ENCODE peak calls at places on chromosome 13, in nine cellular contexts. V, R, W, M, S, T, F, O and I are unnamed samples.
A peak's percentile ranks its signal among the peaks of the same experiment; 100 is the strongest.

GRCh38 chr13:105278797-105279425 is 1256.6 kb downstream of the EFNB2 start:
- DNase-seq in V (no peak), R (no peak), W (no peak), M (no peak), S (no peak), T (no peak), F (no peak), O (peak; percentile 27), I (no peak)

GRCh38 chr13:51772781-51773180 is 31.2 kb downstream of the DHRS12 start:
- DNase-seq in V (no peak), R (no peak), W (no peak), M (no peak), S (peak; percentile 83), T (no peak), F (no peak), O (no peak), I (no peak)

GRCh38 chr13:66992183-66992582 is 238.0 kb downstream of the PCDH9 start:
- DNase-seq in V (no peak), R (no peak), W (peak; percentile 73), M (peak; percentile 88), S (no peak), T (peak; percentile 73), F (no peak), O (no peak), I (peak; percentile 78)

GRCh38 chr13:62014299-62014698 is 598.6 kb upstream of the PCDH20 start:
- DNase-seq in V (no peak), R (no peak), W (peak; percentile 1), M (peak; percentile 57), S (no peak), T (peak; percentile 23), F (no peak), O (no peak), I (no peak)

GRCh38 chr13:95553614-95554385 is 1.3 kb downstream of the CLDN10 start:
- DNase-seq in V (no peak), R (no peak), W (no peak), M (peak; percentile 24), S (no peak), T (no peak), F (no peak), O (no peak), I (no peak)

GRCh38 chr13:105395041-105395440 is 1140.4 kb downstream of the EFNB2 start:
- DNase-seq in V (no peak), R (no peak), W (peak; percentile 9), M (no peak), S (no peak), T (no peak), F (no peak), O (no peak), I (no peak)

GRCh38 chr13:43019811-43020210 is 3.6 kb upstream of the DNAJC15 start:
- DNase-seq in V (no peak), R (no peak), W (no peak), M (no peak), S (no peak), T (no peak), F (no peak), O (no peak), I (no peak)

GRCh38 chr13:90793261-90793785 is 554.2 kb upstream of the MIR17HG start:
- DNase-seq in V (no peak), R (no peak), W (no peak), M (peak; percentile 9), S (no peak), T (no peak), F (no peak), O (no peak), I (no peak)

DNA sequence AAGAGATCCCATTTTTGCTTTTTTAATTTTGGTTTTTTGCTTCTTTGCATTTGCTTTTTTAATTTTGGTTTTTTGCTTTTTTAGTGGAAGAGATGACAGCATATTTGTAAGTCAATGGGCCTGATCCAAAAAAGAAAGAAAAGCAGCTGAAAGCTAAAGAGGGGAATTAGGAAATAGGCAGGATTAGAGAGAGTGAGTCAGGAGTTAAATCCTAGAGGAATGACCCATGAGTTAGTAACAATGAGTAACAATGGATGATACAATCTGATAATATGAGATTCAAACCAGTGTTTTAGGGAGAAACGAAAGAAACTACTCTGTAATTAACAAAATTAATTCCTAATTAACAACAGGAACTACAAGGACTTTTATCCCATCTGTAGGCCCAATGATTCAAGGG is 111.2 kb upstream of the SGCG start:
- DNase-seq in V (peak; percentile 36), R (no peak), W (peak; percentile 87), M (peak; percentile 84), S (no peak), T (peak; percentile 83), F (peak; percentile 33), O (no peak), I (peak; percentile 51)
- H3K4me3 ChIP-seq in V (no peak overlapping the region), R (no peak overlapping the region), W (no peak overlapping the region), M (no peak overlapping the region), S (no peak overlapping the region), T (no peak overlapping the region), F (no peak overlapping the region), O (no peak overlapping the region), I (no peak overlapping the region)

DNA sequence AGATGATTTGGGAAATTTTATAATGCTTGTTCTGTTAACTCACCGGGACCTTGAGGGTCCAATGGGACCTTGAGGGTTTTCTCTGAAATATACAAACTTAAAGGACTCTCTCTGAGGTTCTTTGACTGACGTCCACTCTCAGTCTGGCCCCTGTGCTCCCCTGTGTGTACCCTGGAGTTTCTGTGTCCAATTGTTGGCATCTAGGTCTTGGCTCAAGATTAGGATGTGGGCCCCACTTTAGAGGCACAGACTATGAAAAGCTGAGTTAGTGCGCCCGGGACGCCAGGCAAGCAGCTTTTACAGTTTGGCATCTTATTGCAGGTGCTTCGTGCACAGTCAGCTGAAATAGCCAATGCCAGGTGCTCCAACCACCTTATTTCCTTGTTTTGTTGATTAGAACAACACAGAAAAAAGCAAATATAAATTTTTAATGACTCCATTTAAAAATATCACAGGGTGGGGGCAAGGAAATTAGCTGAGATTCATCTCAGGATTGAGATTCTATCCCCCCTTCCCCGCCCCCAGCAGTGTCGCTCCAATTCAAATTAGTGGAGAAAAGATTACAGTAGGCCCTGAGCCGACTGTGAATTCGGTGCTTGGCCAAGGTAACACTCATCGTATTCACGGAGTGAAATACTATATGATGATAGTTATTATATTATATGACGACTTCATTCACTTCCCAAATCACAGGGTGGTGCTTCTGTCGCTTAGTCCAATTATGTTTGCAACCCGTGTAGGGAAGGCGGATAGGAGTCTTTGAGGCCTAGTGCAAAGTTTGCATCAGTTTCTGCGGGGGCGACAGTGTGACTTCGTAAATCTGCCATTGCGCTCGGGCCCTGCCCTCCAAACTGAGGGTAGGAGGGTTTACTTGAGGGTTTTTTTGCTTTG is 4.3 kb downstream of the SOX1 start:
- DNase-seq in V (no peak), R (no peak), W (no peak), M (no peak), S (no peak), T (no peak), F (no peak), O (no peak), I (no peak)
- H3K4me3 ChIP-seq in V (no peak overlapping the region), R (no peak overlapping the region), W (no peak overlapping the region), M (no peak overlapping the region), S (no peak overlapping the region), T (no peak overlapping the region), F (no peak overlapping the region), O (no peak overlapping the region), I (no peak overlapping the region)

DNA sequence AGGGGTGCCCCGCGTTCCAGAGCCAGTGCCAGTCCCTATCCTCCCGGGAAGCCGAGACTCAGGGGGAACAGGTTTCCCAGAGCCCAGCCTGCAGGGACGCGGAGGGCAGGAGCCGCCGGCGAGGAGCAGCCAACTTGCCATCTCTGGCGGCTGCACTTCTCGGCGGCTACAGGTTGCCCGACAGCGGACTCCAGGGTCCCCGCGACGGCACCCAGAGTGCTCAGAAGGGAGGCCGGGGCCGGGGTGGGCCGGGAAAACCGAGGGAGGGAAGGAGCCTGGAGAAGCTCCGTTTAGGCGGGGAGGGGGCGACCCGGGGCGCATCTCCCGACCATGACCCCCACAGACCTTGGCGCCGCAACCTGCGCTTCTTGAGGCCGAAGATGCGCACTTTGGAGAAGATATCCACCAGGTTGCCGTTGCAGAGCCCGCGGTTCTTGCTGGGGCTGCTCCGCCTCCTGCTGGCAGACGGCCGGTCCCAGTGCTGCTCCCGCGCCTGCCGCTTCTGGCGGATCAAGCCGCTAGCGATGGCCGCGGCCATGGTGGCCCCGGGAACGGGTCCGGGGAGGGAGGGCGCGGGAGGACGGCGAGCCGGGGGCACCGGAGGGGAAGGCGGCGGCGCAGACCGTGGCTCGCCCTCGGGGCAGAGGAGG is 463.8 kb downstream of the ITGBL1 start:
- DNase-seq in V (no peak), R (no peak), W (no peak), M (peak; percentile 19), S (no peak), T (peak; percentile 2), F (no peak), O (peak; percentile 66), I (no peak)
- H3K4me3 ChIP-seq in V (no peak overlapping the region), R (no peak overlapping the region), W (no peak overlapping the region), M (peak overlapping the region; percentile 15), S (peak overlapping the region; percentile 41), T (no peak overlapping the region), F (no peak overlapping the region), O (peak overlapping the region; percentile 46), I (peak overlapping the region; percentile 26)

DNA sequence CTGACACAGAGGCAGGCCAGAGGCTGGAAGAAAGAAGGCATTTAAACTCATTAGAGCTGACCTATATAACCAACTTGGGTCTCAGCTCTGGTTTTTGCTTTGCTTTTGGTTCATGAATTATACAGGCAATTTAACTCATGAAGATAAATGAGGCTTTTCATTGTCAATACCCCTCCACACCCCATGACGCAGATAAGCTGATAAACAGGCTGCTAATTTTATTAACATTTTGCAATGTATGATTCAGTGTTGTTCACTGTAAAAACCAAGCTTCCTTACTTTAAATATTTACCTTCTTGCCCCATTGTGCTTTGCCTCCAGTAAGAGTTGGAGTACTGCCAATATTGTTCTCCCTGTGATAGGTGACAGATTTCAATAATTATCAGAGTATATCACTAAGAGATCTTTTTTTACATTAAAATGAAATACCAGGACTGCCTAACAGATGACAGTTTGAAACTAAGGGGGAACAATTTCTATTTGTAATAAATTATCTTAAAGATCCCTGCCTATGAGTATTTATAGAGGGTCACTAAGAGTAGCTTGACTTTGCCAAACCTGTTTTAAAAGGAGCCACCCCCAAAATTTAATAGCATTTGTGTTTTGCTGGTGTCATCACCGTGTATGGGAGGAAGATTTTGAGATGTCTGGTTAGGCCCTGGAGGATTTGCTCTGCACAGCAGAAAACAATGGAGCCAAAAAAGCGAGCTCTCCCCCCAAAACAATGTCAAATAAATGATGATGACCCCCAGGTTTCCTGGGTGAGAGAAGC is 472.7 kb upstream of the NBEA start:
- DNase-seq in V (no peak), R (no peak), W (no peak), M (peak; percentile 39), S (no peak), T (peak; percentile 46), F (no peak), O (no peak), I (no peak)
- H3K4me3 ChIP-seq in V (no peak overlapping the region), R (no peak overlapping the region), W (no peak overlapping the region), M (no peak overlapping the region), S (no peak overlapping the region), T (no peak overlapping the region), F (no peak overlapping the region), O (no peak overlapping the region), I (no peak overlapping the region)